ENCODE peak calls at places on chromosomes 7 and 10, in eight cellular contexts. X is SK-N-SH, G is endodermal cell, F is GM23248, L is H7, D is adrenal gland, K is GM06990, V is left ventricle myocardium inferior. B is an unnamed sample.

GRCh38 chr7:101590663-101591435 is 38.2 kb downstream of the MYL10 start:
- DNase-seq in X (no peak), G (no peak), F (no peak), L (peak), D (no peak), K (no peak), V (no peak), B (no peak)

GRCh38 chr7:151379193-151379520 is 30.7 kb downstream of the WDR86 start:
- DNase-seq in X (no peak), G (no peak), F (no peak), L (no peak), D (no peak), K (no peak), V (no peak), B (no peak)

GRCh38 chr10:56911906-56912480 is 550.9 kb upstream of the ZWINT start:
- DNase-seq in X (no peak), G (no peak), F (no peak), L (no peak), D (no peak), K (no peak), V (no peak), B (no peak)

GRCh38 chr7:142714375-142714774 is 34.9 kb upstream of the PRSS1 start:
- DNase-seq in X (no peak), G (no peak), F (no peak), L (no peak), D (no peak), K (no peak), V (no peak), B (no peak)

GRCh38 chr7:98119257-98119918 is 12.7 kb downstream of the LMTK2 start:
- DNase-seq in X (no peak), G (no peak), F (peak), L (no peak), D (peak), K (no peak), V (no peak), B (no peak)

GRCh38 chr10:119543814-119544642 is 1.5 kb upstream of the RGS10 start:
- DNase-seq in X (no peak), G (peak), F (peak), L (peak), D (no peak), K (no peak), V (no peak), B (no peak)

GRCh38 chr10:82288461-82288881 is 413.5 kb downstream of the NRG3 start:
- DNase-seq in X (no peak), G (no peak), F (peak), L (no peak), D (no peak), K (no peak), V (no peak), B (no peak)

GRCh38 chr10:127145173-127145572 is 51.2 kb downstream of the INSYN2A start:
- DNase-seq in X (no peak), G (no peak), F (peak), L (no peak), D (no peak), K (no peak), V (no peak), B (no peak)

GRCh38 chr10:70579234-70580002 is 23.1 kb downstream of the PRF1 start:
- DNase-seq in X (no peak), G (no peak), F (no peak), L (no peak), D (no peak), K (peak), V (no peak), B (no peak)

GRCh38 chr7:155644178-155644970 is at the start of gene RBM33:
- DNase-seq in X (peak), G (peak), F (peak), L (peak), D (peak), K (peak), V (peak), B (peak)

GRCh38 chr10:79255007-79255507 is 92.2 kb upstream of the PPIF start:
- DNase-seq in X (no peak), G (no peak), F (no peak), L (no peak), D (no peak), K (no peak), V (no peak), B (no peak)

GRCh38 chr7:45106820-45107219 is 4.7 kb downstream of the TBRG4 start:
- DNase-seq in X (no peak), G (peak), F (no peak), L (no peak), D (peak), K (no peak), V (no peak), B (no peak)

GRCh38 chr7:139744768-139745250 is 33.0 kb downstream of the HIPK2 start:
- DNase-seq in X (no peak), G (no peak), F (no peak), L (no peak), D (peak), K (no peak), V (no peak), B (no peak)

GRCh38 chr7:51351661-51352060 is 35.1 kb upstream of the COBL start:
- DNase-seq in X (no peak), G (peak), F (peak), L (no peak), D (no peak), K (no peak), V (no peak), B (no peak)

GRCh38 chr10:129942391-129942790 is 21.7 kb downstream of the EBF3 start:
- DNase-seq in X (no peak), G (no peak), F (no peak), L (no peak), D (no peak), K (no peak), V (peak), B (no peak)

GRCh38 chr7:131365876-131366275 is 38.2 kb downstream of the MKLN1 start:
- DNase-seq in X (no peak), G (no peak), F (peak), L (no peak), D (no peak), K (no peak), V (no peak), B (no peak)

GRCh38 chr7:138907849-138908248 is 73.3 kb downstream of the KIAA1549 start:
- DNase-seq in X (no peak), G (peak), F (peak), L (peak), D (no peak), K (no peak), V (no peak), B (no peak)

GRCh38 chr10:29470355-29470705 is 164.4 kb downstream of the SVIL start:
- DNase-seq in X (peak), G (peak), F (no peak), L (peak), D (no peak), K (no peak), V (peak), B (no peak)

GRCh38 chr10:18303851-18304800 is 163.9 kb downstream of the CACNB2 start:
- DNase-seq in X (no peak), G (no peak), F (no peak), L (no peak), D (no peak), K (no peak), V (no peak), B (no peak)

GRCh38 chr7:108630002-108630401 is 60.3 kb downstream of the DNAJB9 start:
- DNase-seq in X (peak), G (no peak), F (no peak), L (no peak), D (peak), K (no peak), V (no peak), B (no peak)

GRCh38 chr7:128809363-128809762 is 17.6 kb downstream of the CCDC136 start:
- DNase-seq in X (no peak), G (no peak), F (no peak), L (no peak), D (no peak), K (no peak), V (no peak), B (no peak)

GRCh38 chr7:101952355-101953247 is 135.2 kb downstream of the CUX1 start:
- DNase-seq in X (no peak), G (no peak), F (peak), L (no peak), D (peak), K (no peak), V (no peak), B (no peak)

GRCh38 chr7:100879685-100880261 is 4.9 kb downstream of the SRRT start:
- DNase-seq in X (peak), G (no peak), F (no peak), L (no peak), D (no peak), K (no peak), V (no peak), B (no peak)

GRCh38 chr10:68121862-68122261 is 12.6 kb downstream of the MYPN start:
- DNase-seq in X (no peak), G (peak), F (no peak), L (no peak), D (no peak), K (no peak), V (no peak), B (no peak)

GRCh38 chr10:68118657-68119056 is 9.4 kb downstream of the MYPN start:
- DNase-seq in X (no peak), G (no peak), F (no peak), L (no peak), D (no peak), K (no peak), V (no peak), B (no peak)

GRCh38 chr10:68124718-68125117 is 15.4 kb downstream of the MYPN start:
- DNase-seq in X (no peak), G (no peak), F (no peak), L (no peak), D (no peak), K (no peak), V (no peak), B (no peak)

GRCh38 chr10:68125770-68126169 is 16.5 kb downstream of the MYPN start:
- DNase-seq in X (no peak), G (no peak), F (no peak), L (no peak), D (no peak), K (no peak), V (no peak), B (no peak)

GRCh38 chr10:68121020-68121743 is 11.9 kb downstream of the MYPN start:
- DNase-seq in X (no peak), G (no peak), F (no peak), L (no peak), D (no peak), K (no peak), V (no peak), B (no peak)
- H3K4me3 ChIP-seq in X (no peak), G (no peak), F (no peak), L (no peak), D (no peak), K (no peak), V (peak), B (no peak)

DNA sequence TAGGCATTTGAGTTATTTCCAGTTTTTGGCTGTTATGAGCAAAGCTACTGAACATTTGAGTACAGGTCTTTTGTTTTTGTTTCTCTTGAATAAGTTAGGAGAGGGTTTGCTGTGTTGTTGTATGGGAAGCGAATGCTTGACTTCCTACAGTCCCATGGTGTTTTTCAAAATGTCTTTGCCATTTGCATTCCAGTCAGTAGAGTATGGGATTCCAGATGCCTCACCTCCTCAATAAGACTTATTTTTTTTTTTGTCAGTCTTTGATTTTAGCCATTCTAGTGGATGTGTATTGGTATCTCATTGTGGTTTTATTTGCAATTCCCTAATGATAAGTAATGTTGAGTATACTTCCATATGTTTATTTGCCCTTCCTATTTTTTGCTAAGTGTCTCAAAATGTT is 19.4 kb downstream of the CDK13 start:
- DNase-seq in X (no peak), G (no peak), F (peak), L (no peak), D (no peak), K (no peak), V (no peak), B (no peak)
- H3K4me3 ChIP-seq in X (no peak), G (no peak), F (no peak), L (no peak), D (no peak), K (no peak), V (no peak), B (no peak)

DNA sequence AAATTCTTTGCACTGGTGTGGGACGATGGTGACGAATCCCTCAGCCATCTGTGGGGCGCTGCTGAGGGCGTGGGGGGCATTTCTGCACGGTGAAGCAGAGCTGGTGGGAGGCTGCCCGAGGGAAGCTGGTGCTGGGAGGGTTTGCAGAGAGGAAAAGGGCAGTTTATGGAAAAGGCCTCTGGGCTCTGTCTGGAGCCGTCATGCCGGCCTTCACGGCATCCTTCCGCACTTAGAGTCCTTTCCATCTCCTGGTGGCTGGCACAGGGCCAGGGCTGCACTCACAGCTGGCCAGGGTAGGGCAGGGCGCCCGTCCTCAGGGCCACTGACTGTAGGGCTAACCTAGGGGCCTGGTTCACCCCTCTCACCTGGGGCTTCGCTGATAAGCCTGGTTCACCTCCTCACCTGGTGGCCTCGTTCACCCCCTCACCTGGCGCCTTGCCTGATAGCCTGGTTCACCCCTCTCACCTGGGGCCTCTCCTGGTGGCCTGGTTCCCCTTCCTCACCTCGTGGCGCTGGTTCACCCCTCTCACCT is 598 bp upstream of the AMZ1 start:
- DNase-seq in X (peak), G (no peak), F (peak), L (no peak), D (no peak), K (no peak), V (no peak), B (no peak)
- H3K4me3 ChIP-seq in X (peak), G (no peak), F (peak), L (no peak), D (no peak), K (no peak), V (peak), B (no peak)

GRCh38 chr7:561631-562393 is 42.2 kb upstream of the PDGFA start:
- DNase-seq in X (no peak), G (no peak), F (no peak), L (peak), D (peak), K (no peak), V (no peak), B (no peak)
- H3K4me3 ChIP-seq in X (no peak), G (no peak), F (no peak), L (no peak), D (no peak), K (no peak), V (no peak), B (no peak)

GRCh38 chr10:121843379-121843778 is 84.5 kb downstream of the ATE1 start:
- DNase-seq in X (no peak), G (no peak), F (no peak), L (no peak), D (no peak), K (no peak), V (no peak), B (no peak)

GRCh38 chr10:121838931-121839330 is 88.9 kb downstream of the ATE1 start:
- DNase-seq in X (no peak), G (no peak), F (no peak), L (no peak), D (no peak), K (no peak), V (no peak), B (no peak)

GRCh38 chr10:121844537-121844936 is 83.3 kb downstream of the ATE1 start:
- DNase-seq in X (no peak), G (no peak), F (no peak), L (no peak), D (no peak), K (no peak), V (no peak), B (no peak)

GRCh38 chr10:121845044-121845784 is 82.6 kb downstream of the ATE1 start:
- DNase-seq in X (no peak), G (no peak), F (no peak), L (no peak), D (no peak), K (peak), V (no peak), B (no peak)

GRCh38 chr10:121841862-121842261 is 86.0 kb downstream of the ATE1 start:
- DNase-seq in X (no peak), G (no peak), F (no peak), L (no peak), D (no peak), K (no peak), V (no peak), B (no peak)
- H3K4me3 ChIP-seq in X (no peak), G (no peak), F (no peak), L (no peak), D (no peak), K (no peak), V (no peak), B (no peak)